ENCODE peak calls at places on chromosomes 2 and 18, in six cellular contexts. Y is head of caudate nucleus; B is activated CD8-positive, alpha-beta memory T cell treated with anti-CD3 and anti-CD28 coated beads for 48 hours; I is neuronal stem cell; S is activated effector memory CD4-positive, alpha-beta T cell treated with anti-CD3 and anti-CD28 coated beads, Interleukin-2, amount 50 U/mL, for 16 hours; V is left cardiac atrium. J is an unnamed sample.

GRCh38 chr2:19800796-19801195 is 101.0 kb downstream of the TTC32 start:
- DNase-seq in Y (no peak), B (no peak), I (no peak), S (no peak), V (no peak), J (no peak)

GRCh38 chr2:52336951-52337350 is 1305.0 kb upstream of the NRXN1 start:
- DNase-seq in Y (no peak), B (no peak), I (no peak), S (no peak), V (no peak), J (no peak)

GRCh38 chr2:105238664-105239240 is 2.8 kb upstream of the GPR45 start:
- DNase-seq in Y (no peak), B (no peak), I (no peak), S (no peak), V (no peak), J (no peak)

GRCh38 chr18:74589021-74589420 is 8.6 kb upstream of the ZNF407 start:
- DNase-seq in Y (no peak), B (no peak), I (no peak), S (no peak), V (no peak), J (no peak)

GRCh38 chr2:56898986-56899385 is 715.2 kb downstream of the CCDC85A start:
- DNase-seq in Y (no peak), B (no peak), I (no peak), S (no peak), V (no peak), J (no peak)

GRCh38 chr2:187500585-187501359 is 52.7 kb upstream of the CALCRL start:
- DNase-seq in Y (no peak), B (no peak), I (no peak), S (no peak), V (no peak), J (no peak)

GRCh38 chr2:96359866-96360265 is 24.3 kb downstream of the NCAPH start:
- DNase-seq in Y (no peak), B (no peak), I (no peak), S (no peak), V (no peak), J (no peak)

GRCh38 chr18:50947899-50948298 is 19.9 kb upstream of the ELAC1 start:
- DNase-seq in Y (no peak), B (no peak), I (no peak), S (no peak), V (no peak), J (no peak)

GRCh38 chr2:98460573-98461560 is 16.2 kb downstream of the INPP4A start:
- DNase-seq in Y (no peak), B (no peak), I (no peak), S (peak; percentile 89), V (no peak), J (no peak)

GRCh38 chr2:43102366-43103092 is 123.9 kb downstream of the ZFP36L2 start:
- DNase-seq in Y (no peak), B (no peak), I (no peak), S (no peak), V (peak; percentile 72), J (no peak)